ENCODE peak calls at places on chromosome X, in four cellular contexts. One of them, this sample, is unnamed.

GRCh38 chrX:49053223-49054072 is 5.4 kb upstream of the CCDC120 start:
- DNase-seq in A549: peak
- DNase-seq in K562: peak
- DNase-seq in H1: no peak
- DNase-seq in this sample: peak

GRCh38 chrX:132786217-132786616 is 172.2 kb downstream of the HS6ST2 start:
- DNase-seq in A549: no peak
- DNase-seq in K562: no peak
- DNase-seq in H1: no peak
- DNase-seq in this sample: no peak

GRCh38 chrX:129035180-129035579 is 488.1 kb downstream of the SMARCA1 start:
- DNase-seq in A549: no peak
- DNase-seq in K562: no peak
- DNase-seq in H1: no peak
- DNase-seq in this sample: no peak

GRCh38 chrX:69104756-69105434 is 60.4 kb downstream of the PJA1 start:
- DNase-seq in A549: no peak
- DNase-seq in K562: no peak
- DNase-seq in H1: no peak
- DNase-seq in this sample: peak

GRCh38 chrX:64427787-64428186 is 32.5 kb upstream of the MTMR8 start:
- DNase-seq in A549: no peak
- DNase-seq in K562: no peak
- DNase-seq in H1: no peak
- DNase-seq in this sample: no peak

GRCh38 chrX:136227948-136228584 is 23.1 kb downstream of the MAP7D3 start:
- DNase-seq in A549: no peak
- DNase-seq in K562: no peak
- DNase-seq in H1: no peak
- DNase-seq in this sample: no peak

GRCh38 chrX:129808829-129809745 is 29.3 kb downstream of the SASH3 start:
- DNase-seq in A549: no peak
- DNase-seq in K562: no peak
- DNase-seq in H1: no peak
- DNase-seq in this sample: no peak

GRCh38 chrX:113675278-113675677 is 834.6 kb upstream of the AMOT start:
- DNase-seq in A549: no peak
- DNase-seq in K562: no peak
- DNase-seq in H1: no peak
- DNase-seq in this sample: no peak

GRCh38 chrX:16578218-16578617 is 71.7 kb upstream of the S100G start:
- DNase-seq in A549: no peak
- DNase-seq in K562: no peak
- DNase-seq in H1: no peak
- DNase-seq in this sample: no peak

GRCh38 chrX:13681595-13681994 is 7.3 kb upstream of the RAB9A start:
- DNase-seq in A549: no peak
- DNase-seq in K562: no peak
- DNase-seq in H1: no peak
- DNase-seq in this sample: no peak

GRCh38 chrX:13764284-13764683 is 29.7 kb downstream of the OFD1 start:
- DNase-seq in A549: no peak
- DNase-seq in K562: no peak
- DNase-seq in H1: no peak
- DNase-seq in this sample: no peak

GRCh38 chrX:48003758-48004457 is at the start of gene ZNF182:
- DNase-seq in A549: peak
- DNase-seq in K562: peak
- DNase-seq in H1: peak
- DNase-seq in this sample: peak

GRCh38 chrX:116111497-116111896 is 59.0 kb upstream of the AGTR2 start:
- DNase-seq in A549: no peak
- DNase-seq in K562: no peak
- DNase-seq in H1: no peak
- DNase-seq in this sample: no peak

GRCh38 chrX:16725067-16725466 is 5.7 kb downstream of the SYAP1 start:
- DNase-seq in A549: no peak
- DNase-seq in K562: no peak
- DNase-seq in H1: no peak
- DNase-seq in this sample: no peak

GRCh38 chrX:28920554-28920953 is 333.3 kb downstream of the IL1RAPL1 start:
- DNase-seq in A549: no peak
- DNase-seq in K562: no peak
- DNase-seq in H1: no peak
- DNase-seq in this sample: no peak

GRCh38 chrX:136191171-136191570 is 43.8 kb downstream of the FHL1 start:
- DNase-seq in A549: no peak
- DNase-seq in K562: no peak
- DNase-seq in H1: no peak
- DNase-seq in this sample: no peak

GRCh38 chrX:18410038-18410437 is 15.4 kb upstream of the CDKL5 start:
- DNase-seq in A549: peak
- DNase-seq in K562: no peak
- DNase-seq in H1: no peak
- DNase-seq in this sample: no peak

GRCh38 chrX:2500091-2500680 is 590 bp downstream of the DHRSX start:
- DNase-seq in A549: peak
- DNase-seq in K562: no peak
- DNase-seq in H1: no peak
- DNase-seq in this sample: peak

GRCh38 chrX:14027511-14028019 is 2.1 kb downstream of the GEMIN8 start:
- DNase-seq in A549: no peak
- DNase-seq in K562: peak
- DNase-seq in H1: no peak
- DNase-seq in this sample: peak

GRCh38 chrX:47197526-47197925 is 3.9 kb downstream of the UBA1 start:
- DNase-seq in A549: no peak
- DNase-seq in K562: no peak
- DNase-seq in H1: no peak
- DNase-seq in this sample: no peak

GRCh38 chrX:87397103-87397886 is 120.3 kb upstream of the KLHL4 start:
- DNase-seq in A549: no peak
- DNase-seq in K562: no peak
- DNase-seq in H1: no peak
- DNase-seq in this sample: no peak

GRCh38 chrX:77436682-77437081 is 10.5 kb upstream of the FGF16 start:
- DNase-seq in A549: no peak
- DNase-seq in K562: no peak
- DNase-seq in H1: no peak
- DNase-seq in this sample: no peak

GRCh38 chrX:64152857-64153256 is 52.7 kb downstream of the AMER1 start:
- DNase-seq in A549: no peak
- DNase-seq in K562: no peak
- DNase-seq in H1: peak
- DNase-seq in this sample: peak

GRCh38 chrX:81779701-81780100 is 577.8 kb downstream of the SH3BGRL start:
- DNase-seq in A549: no peak
- DNase-seq in K562: no peak
- DNase-seq in H1: no peak
- DNase-seq in this sample: no peak

GRCh38 chrX:139930923-139931645 is 1.8 kb downstream of the ATP11C start:
- DNase-seq in A549: peak
- DNase-seq in K562: peak
- DNase-seq in H1: no peak
- DNase-seq in this sample: peak

GRCh38 chrX:129781134-129782014 is 1.6 kb downstream of the SASH3 start:
- DNase-seq in A549: no peak
- DNase-seq in K562: no peak
- DNase-seq in H1: no peak
- DNase-seq in this sample: no peak

GRCh38 chrX:124829930-124830329 is 483.6 kb downstream of the SH2D1A start:
- DNase-seq in A549: no peak
- DNase-seq in K562: no peak
- DNase-seq in H1: no peak
- DNase-seq in this sample: no peak

GRCh38 chrX:12973561-12974216 is 1.2 kb upstream of the TMSB4X start:
- DNase-seq in A549: no peak
- DNase-seq in K562: no peak
- DNase-seq in H1: no peak
- DNase-seq in this sample: no peak

GRCh38 chrX:63675716-63676115 is 109.3 kb downstream of the ARHGEF9 start:
- DNase-seq in A549: no peak
- DNase-seq in K562: no peak
- DNase-seq in H1: no peak
- DNase-seq in this sample: no peak

GRCh38 chrX:77740376-77740905 is 45.6 kb downstream of the ATRX start:
- DNase-seq in A549: no peak
- DNase-seq in K562: no peak
- DNase-seq in H1: no peak
- DNase-seq in this sample: no peak

GRCh38 chrX:47499291-47499690 is 16.3 kb upstream of the ZNF41 start:
- DNase-seq in A549: no peak
- DNase-seq in K562: no peak
- DNase-seq in H1: no peak
- DNase-seq in this sample: no peak

GRCh38 chrX:19515615-19516105 is 352 bp upstream of the MAP3K15 start:
- DNase-seq in A549: peak
- DNase-seq in K562: no peak
- DNase-seq in H1: no peak
- DNase-seq in this sample: no peak

GRCh38 chrX:12972867-12973560 is 1.9 kb upstream of the TMSB4X start:
- DNase-seq in A549: no peak
- DNase-seq in K562: no peak
- DNase-seq in H1: no peak
- DNase-seq in this sample: no peak

GRCh38 chrX:1468250-1468772 is 15.6 kb upstream of the ASMTL start:
- DNase-seq in A549: peak
- DNase-seq in K562: no peak
- DNase-seq in H1: no peak
- DNase-seq in this sample: no peak

GRCh38 chrX:23817979-23818336 is 35.0 kb downstream of the SAT1 start:
- DNase-seq in A549: no peak
- DNase-seq in K562: no peak
- DNase-seq in H1: no peak
- DNase-seq in this sample: no peak

GRCh38 chrX:113522814-113523213 is 682.2 kb upstream of the AMOT start:
- DNase-seq in A549: no peak
- DNase-seq in K562: no peak
- DNase-seq in H1: no peak
- DNase-seq in this sample: no peak

GRCh38 chrX:106783716-106784115 is 18.8 kb upstream of the TBC1D8B start:
- DNase-seq in A549: no peak
- DNase-seq in K562: no peak
- DNase-seq in H1: peak
- DNase-seq in this sample: no peak

GRCh38 chrX:19904778-19905367 is 17.5 kb upstream of the SH3KBP1 start:
- DNase-seq in A549: peak
- DNase-seq in K562: peak
- DNase-seq in H1: no peak
- DNase-seq in this sample: peak

GRCh38 chrX:110795645-110796510 is at the start of gene CHRDL1:
- DNase-seq in A549: peak
- DNase-seq in K562: no peak
- DNase-seq in H1: no peak
- DNase-seq in this sample: no peak

GRCh38 chrX:154696328-154697045 is 43.1 kb upstream of the CTAG2 start:
- DNase-seq in A549: no peak
- DNase-seq in K562: no peak
- DNase-seq in H1: no peak
- DNase-seq in this sample: no peak
- TF ChIP-seq RNF2 in A549: no peak
- TF ChIP-seq RNF2 in K562: no peak
- TF ChIP-seq RNF2 in H1: no peak
- TF ChIP-seq RNF2 in this sample: no peak

GRCh38 chrX:153771261-153771681 is 7.2 kb downstream of the PLXNB3 start:
- DNase-seq in A549: no peak
- DNase-seq in K562: no peak
- DNase-seq in H1: no peak
- DNase-seq in this sample: no peak
- TF ChIP-seq RNF2 in A549: no peak
- TF ChIP-seq RNF2 in K562: no peak
- TF ChIP-seq RNF2 in H1: no peak
- TF ChIP-seq RNF2 in this sample: no peak

GRCh38 chrX:152821145-152821765 is 9.3 kb downstream of the CETN2 start:
- DNase-seq in A549: peak
- DNase-seq in K562: peak
- DNase-seq in H1: peak
- DNase-seq in this sample: peak
- TF ChIP-seq RNF2 in A549: no peak
- TF ChIP-seq RNF2 in K562: no peak
- TF ChIP-seq RNF2 in H1: no peak
- TF ChIP-seq RNF2 in this sample: no peak

GRCh38 chrX:151974336-151975227 is at the start of gene GABRE:
- DNase-seq in A549: no peak
- DNase-seq in K562: peak
- DNase-seq in H1: no peak
- DNase-seq in this sample: no peak
- TF ChIP-seq RNF2 in A549: no peak
- TF ChIP-seq RNF2 in K562: no peak
- TF ChIP-seq RNF2 in H1: no peak
- TF ChIP-seq RNF2 in this sample: no peak

DNA sequence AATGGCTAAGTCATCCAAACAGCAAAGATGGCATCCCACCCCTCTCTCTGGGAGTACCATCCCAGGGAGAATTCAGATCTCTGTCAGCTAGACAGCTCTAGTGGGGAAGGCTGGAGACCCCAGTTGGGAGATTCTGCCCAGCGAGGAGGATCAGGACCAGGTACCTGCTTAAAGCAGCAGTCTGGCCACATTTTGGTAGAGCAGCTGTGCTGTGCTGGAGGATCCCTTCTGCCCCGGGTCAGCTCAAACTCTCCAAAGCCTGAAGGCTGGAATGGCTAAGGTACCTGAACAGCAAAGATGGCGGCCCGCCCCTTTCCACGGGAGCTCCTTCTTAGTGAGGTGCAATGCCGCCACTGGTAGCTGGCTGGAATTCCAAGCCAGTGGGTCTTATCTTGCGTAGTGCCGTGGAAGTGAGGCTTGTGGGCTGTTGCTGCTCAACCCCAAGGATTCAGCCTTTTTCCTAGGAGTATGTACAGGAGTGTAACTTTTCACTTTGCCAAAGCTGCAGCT is 40.1 kb downstream of the SATL1 start:
- DNase-seq in A549: no peak
- DNase-seq in K562: no peak
- DNase-seq in H1: no peak
- DNase-seq in this sample: no peak
- TF ChIP-seq RNF2 in A549: no peak
- TF ChIP-seq RNF2 in K562: no peak
- TF ChIP-seq RNF2 in H1: no peak
- TF ChIP-seq RNF2 in this sample: no peak

GRCh38 chrX:37910186-37910585 is 62.8 kb upstream of the DYNLT3 start:
- DNase-seq in A549: no peak
- DNase-seq in K562: no peak
- DNase-seq in H1: no peak
- DNase-seq in this sample: no peak
- TF ChIP-seq RNF2 in A549: no peak
- TF ChIP-seq RNF2 in K562: no peak
- TF ChIP-seq RNF2 in H1: no peak
- TF ChIP-seq RNF2 in this sample: no peak